ENCODE peak calls at places on chromosome 5, in six cellular contexts. K is breast epithelium, N is HFF-Myc, W is heart left ventricle, Z is AG04450, S is astrocyte. L is an unnamed sample.

GRCh38 chr5:14870347-14871083 is 1.1 kb downstream of the ANKH start:
- DNase-seq in K (peak; percentile 29), N (no peak), W (peak; percentile 38), Z (no peak), S (no peak), L (no peak)

GRCh38 chr5:33975846-33976245 is 8.6 kb downstream of the SLC45A2 start:
- DNase-seq in K (no peak), N (no peak), W (no peak), Z (no peak), S (peak; percentile 18), L (no peak)

GRCh38 chr5:78765756-78766411 is 117.3 kb upstream of the LHFPL2 start:
- DNase-seq in K (no peak), N (no peak), W (no peak), Z (no peak), S (no peak), L (no peak)

GRCh38 chr5:102988459-102988858 is 131.5 kb downstream of the GIN1 start:
- DNase-seq in K (no peak), N (no peak), W (no peak), Z (no peak), S (no peak), L (no peak)

GRCh38 chr5:50799596-50799995 is 133.2 kb downstream of the PARP8 start:
- DNase-seq in K (no peak), N (no peak), W (no peak), Z (no peak), S (no peak), L (no peak)

GRCh38 chr5:95162231-95162992 is 122.5 kb downstream of the MCTP1 start:
- DNase-seq in K (no peak), N (no peak), W (no peak), Z (no peak), S (no peak), L (no peak)

GRCh38 chr5:108788142-108788541 is 40.4 kb downstream of the FER start:
- DNase-seq in K (no peak), N (no peak), W (peak; percentile 64), Z (peak; percentile 1), S (no peak), L (no peak)

GRCh38 chr5:110105692-110106091 is 416.0 kb downstream of the MAN2A1 start:
- DNase-seq in K (no peak), N (no peak), W (peak; percentile 25), Z (no peak), S (peak; percentile 21), L (peak; percentile 35)

GRCh38 chr5:59744531-59744992 is 149.0 kb downstream of the PDE4D start:
- DNase-seq in K (no peak), N (no peak), W (no peak), Z (no peak), S (peak; percentile 63), L (no peak)

GRCh38 chr5:32814620-32815019 is 103.5 kb downstream of the NPR3 start:
- DNase-seq in K (no peak), N (no peak), W (no peak), Z (no peak), S (peak; percentile 84), L (peak; percentile 51)

GRCh38 chr5:177600458-177601018 is 606 bp downstream of the B4GALT7 start:
- DNase-seq in K (no peak), N (no peak), W (no peak), Z (no peak), S (peak; percentile 41), L (no peak)

GRCh38 chr5:157548513-157549282 is 26.9 kb downstream of the ADAM19 start:
- DNase-seq in K (no peak), N (no peak), W (no peak), Z (peak; percentile 66), S (peak; percentile 91), L (peak; percentile 47)

GRCh38 chr5:102231693-102232619 is 64.1 kb downstream of the SLCO4C1 start:
- DNase-seq in K (no peak), N (no peak), W (no peak), Z (no peak), S (no peak), L (no peak)

GRCh38 chr5:112958774-112959088 is 17.9 kb upstream of the DCP2 start:
- DNase-seq in K (no peak), N (no peak), W (no peak), Z (no peak), S (no peak), L (no peak)

GRCh38 chr5:3656803-3657202 is 61.2 kb downstream of the IRX1 start:
- DNase-seq in K (no peak), N (no peak), W (no peak), Z (no peak), S (no peak), L (no peak)

GRCh38 chr5:109413463-109413862 is 3.7 kb upstream of the PJA2 start:
- DNase-seq in K (no peak), N (no peak), W (no peak), Z (no peak), S (peak; percentile 77), L (peak; percentile 67)

GRCh38 chr5:180628827-180629702 is 20.3 kb downstream of the FLT4 start:
- DNase-seq in K (no peak), N (no peak), W (no peak), Z (no peak), S (no peak), L (no peak)

GRCh38 chr5:125481506-125482455 is 735.3 kb upstream of the ZNF608 start:
- DNase-seq in K (no peak), N (no peak), W (no peak), Z (no peak), S (no peak), L (no peak)

GRCh38 chr5:36575367-36575781 is 31.0 kb upstream of the SLC1A3 start:
- DNase-seq in K (no peak), N (no peak), W (no peak), Z (no peak), S (peak; percentile 78), L (no peak)

GRCh38 chr5:168179185-168179584 is 112.3 kb upstream of the WWC1 start:
- DNase-seq in K (no peak), N (no peak), W (no peak), Z (no peak), S (peak; percentile 40), L (no peak)

GRCh38 chr5:97043511-97043910 is 98.9 kb downstream of the LIX1 start:
- DNase-seq in K (no peak), N (no peak), W (no peak), Z (no peak), S (no peak), L (no peak)

GRCh38 chr5:181187500-181188213 is 17.3 kb downstream of the TRIM7 start:
- DNase-seq in K (peak; percentile 88), N (no peak), W (peak; percentile 67), Z (peak; percentile 55), S (peak; percentile 76), L (no peak)

GRCh38 chr5:146751781-146752401 is 126.7 kb downstream of the PPP2R2B start:
- DNase-seq in K (no peak), N (no peak), W (no peak), Z (no peak), S (no peak), L (no peak)

GRCh38 chr5:150024241-150024984 is 23.9 kb downstream of the HMGXB3 start:
- DNase-seq in K (peak; percentile 46), N (no peak), W (no peak), Z (no peak), S (no peak), L (no peak)
- TF ChIP-seq CTCF in K (no peak), N (no peak), W (peak; percentile 29), Z (peak; percentile 14), S (no peak), L (no peak)

DNA sequence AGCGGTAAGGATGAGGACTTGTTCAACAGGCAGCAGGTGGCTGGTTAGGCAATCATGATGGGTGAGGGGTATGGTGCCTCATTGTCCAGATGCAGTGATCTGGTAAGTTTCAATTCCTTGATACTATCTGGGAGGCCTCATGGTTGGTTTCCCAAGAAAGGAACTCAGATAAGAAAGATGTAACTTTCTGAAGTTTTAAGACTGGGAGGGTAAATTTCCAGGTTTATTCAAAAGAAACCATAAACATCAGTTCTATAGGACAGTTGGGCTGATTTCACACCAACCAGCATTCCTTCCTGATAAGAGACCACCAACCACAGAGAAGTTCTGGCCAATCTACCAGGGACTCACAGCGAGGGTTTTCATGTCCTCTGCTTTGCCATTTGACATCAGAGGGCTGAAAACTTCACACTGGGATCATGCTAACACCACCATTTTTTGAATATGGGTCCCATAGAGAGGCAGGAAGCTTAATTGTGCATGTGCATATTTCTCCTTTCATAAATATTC is 773 bp upstream of the AGGF1 start:
- DNase-seq in K (no peak), N (no peak), W (no peak), Z (no peak), S (no peak), L (no peak)
- H3K4me3 ChIP-seq in K (peak overlapping the region; percentile 97), N (no peak overlapping the region), W (peak overlapping the region; percentile 93), Z (peak overlapping the region; percentile 92), S (peak overlapping the region; percentile 90), L (no peak overlapping the region)

DNA sequence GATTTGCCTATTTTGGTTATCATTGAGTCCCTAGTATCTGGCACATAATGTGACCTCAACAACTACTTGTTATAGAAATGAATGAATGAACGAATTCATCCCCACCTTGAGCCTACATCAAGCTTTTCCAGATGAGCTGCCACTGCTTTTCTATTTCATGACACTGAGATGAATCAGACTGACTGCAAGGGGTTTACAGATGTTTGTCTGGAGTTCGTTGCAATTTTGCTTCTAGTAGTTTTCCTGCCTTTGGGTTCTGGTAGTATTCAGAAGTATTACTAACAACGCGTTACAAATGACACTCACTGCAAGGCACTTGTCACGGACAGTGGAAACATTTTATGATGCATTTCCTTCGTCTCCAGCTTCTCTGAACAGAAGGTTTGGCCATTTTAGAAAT is 222.3 kb downstream of the CD180 start:
- DNase-seq in K (no peak), N (no peak), W (no peak), Z (no peak), S (no peak), L (no peak)
- TF ChIP-seq CTCF in K (no peak), N (no peak), W (no peak), Z (no peak), S (no peak), L (no peak)

GRCh38 chr5:123035950-123036390 is 555 bp downstream of the PPIC start:
- DNase-seq in K (peak; percentile 39), N (no peak), W (peak; percentile 41), Z (no peak), S (peak; percentile 29), L (no peak)

GRCh38 chr5:123035320-123035949 is 1.1 kb downstream of the PPIC start:
- DNase-seq in K (peak; percentile 27), N (no peak), W (peak; percentile 33), Z (no peak), S (peak; percentile 14), L (no peak)

GRCh38 chr5:123039673-123040072 is 3.1 kb upstream of the PPIC start:
- DNase-seq in K (no peak), N (no peak), W (no peak), Z (no peak), S (no peak), L (no peak)

GRCh38 chr5:123037104-123037418 is 536 bp upstream of the PPIC start:
- DNase-seq in K (no peak), N (no peak), W (no peak), Z (no peak), S (no peak), L (no peak)

GRCh38 chr5:123036391-123037103 is at the start of gene PPIC:
- DNase-seq in K (peak; percentile 64), N (no peak), W (peak; percentile 92), Z (no peak), S (peak; percentile 69), L (no peak)
- H3K4me3 ChIP-seq in K (peak within 1 kb of the TSS; percentile 72), N (peak within 1 kb of the TSS; percentile 70), W (peak within 1 kb of the TSS; percentile 85), Z (peak within 1 kb of the TSS; percentile 83), S (peak within 1 kb of the TSS; percentile 87), L (peak within 1 kb of the TSS; percentile 78)

GRCh38 chr5:169577966-169578365 is 5.6 kb upstream of the SPDL1 start:
- DNase-seq in K (no peak), N (no peak), W (no peak), Z (no peak), S (peak; percentile 50), L (no peak)
- TF ChIP-seq CTCF in K (no peak), N (peak; percentile 31), W (peak; percentile 14), Z (peak; percentile 25), S (peak; percentile 32), L (peak; percentile 48)

GRCh38 chr5:88672644-88673493 is 210.1 kb downstream of the MEF2C start:
- DNase-seq in K (no peak), N (no peak), W (no peak), Z (no peak), S (peak; percentile 88), L (no peak)
- H3K4me3 ChIP-seq in K (no peak overlapping the region), N (no peak overlapping the region), W (no peak overlapping the region), Z (no peak overlapping the region), S (peak overlapping the region; percentile 83), L (no peak overlapping the region)